ENCODE peak calls at places on chromosome 9, in four cellular contexts. W, A, J and H are unnamed samples.

GRCh38 chr9:35832814-35833213 is 3.8 kb downstream of the TMEM8B start:
- DNase-seq in J (no peak), A (no peak), W (peak), H (no peak)

GRCh38 chr9:81671880-81672280 is 17.5 kb downstream of the TLE1 start:
- DNase-seq in A (no peak), W (no peak), J (no peak), H (peak)

GRCh38 chr9:35760651-35761050 is 6.6 kb upstream of the MSMP start:
- DNase-seq in J (no peak), A (no peak), W (no peak), H (peak)

GRCh38 chr9:122265265-122265900 is 701 bp downstream of the MRRF start:
- DNase-seq in W (peak), A (no peak), J (no peak), H (peak)

GRCh38 chr9:72443855-72444254 is 77.6 kb upstream of the TMC1 start:
- DNase-seq in W (no peak), J (no peak), A (peak), H (no peak)

GRCh38 chr9:130042406-130042930 is 521 bp downstream of the FNBP1 start:
- DNase-seq in W (no peak), J (peak), A (no peak), H (no peak)

GRCh38 chr9:101030022-101030391 is 1.5 kb downstream of the PLPPR1 start:
- DNase-seq in W (no peak), A (no peak), J (no peak), H (no peak)

GRCh38 chr9:89662718-89663246 is 58.0 kb downstream of the GADD45G start:
- DNase-seq in J (no peak), A (no peak), W (no peak), H (no peak)

GRCh38 chr9:6047020-6047419 is 31.6 kb upstream of the RANBP6 start:
- DNase-seq in W (no peak), A (no peak), J (no peak), H (no peak)

DNA sequence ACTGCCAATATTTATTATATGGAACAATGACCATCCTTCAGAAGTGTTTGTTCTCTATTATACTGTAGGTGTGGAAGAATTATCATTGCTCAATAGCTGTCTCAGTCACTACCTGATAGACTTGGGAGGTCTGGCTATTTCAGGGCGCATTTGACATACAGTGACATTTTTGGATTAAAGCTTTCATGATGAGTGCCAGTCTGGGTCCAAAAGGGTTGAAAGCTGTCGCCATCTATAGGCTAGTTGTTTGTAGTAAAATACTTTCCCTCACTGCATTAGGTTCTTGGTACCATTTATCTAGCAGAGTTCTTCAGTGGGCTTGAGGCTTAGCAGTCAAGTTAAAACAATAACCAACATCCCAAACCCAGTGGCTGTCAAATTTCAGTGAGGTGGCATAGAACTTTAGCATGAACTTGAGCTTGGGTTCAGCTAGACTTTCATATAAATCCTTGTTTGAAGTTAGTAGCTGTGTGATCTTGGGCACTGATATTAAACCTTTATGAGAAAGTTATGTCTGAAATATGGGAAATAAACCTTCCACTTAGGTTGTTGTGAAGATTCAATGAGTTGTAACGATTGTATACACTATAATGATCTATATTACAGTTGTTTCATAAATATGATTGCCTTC is 110.5 kb upstream of the CDKN2B start:
- DNase-seq in W (no peak), A (no peak), J (no peak), H (peak)
- TF ChIP-seq CTCF in W (peak), A (peak), J (peak), H (peak)

DNA sequence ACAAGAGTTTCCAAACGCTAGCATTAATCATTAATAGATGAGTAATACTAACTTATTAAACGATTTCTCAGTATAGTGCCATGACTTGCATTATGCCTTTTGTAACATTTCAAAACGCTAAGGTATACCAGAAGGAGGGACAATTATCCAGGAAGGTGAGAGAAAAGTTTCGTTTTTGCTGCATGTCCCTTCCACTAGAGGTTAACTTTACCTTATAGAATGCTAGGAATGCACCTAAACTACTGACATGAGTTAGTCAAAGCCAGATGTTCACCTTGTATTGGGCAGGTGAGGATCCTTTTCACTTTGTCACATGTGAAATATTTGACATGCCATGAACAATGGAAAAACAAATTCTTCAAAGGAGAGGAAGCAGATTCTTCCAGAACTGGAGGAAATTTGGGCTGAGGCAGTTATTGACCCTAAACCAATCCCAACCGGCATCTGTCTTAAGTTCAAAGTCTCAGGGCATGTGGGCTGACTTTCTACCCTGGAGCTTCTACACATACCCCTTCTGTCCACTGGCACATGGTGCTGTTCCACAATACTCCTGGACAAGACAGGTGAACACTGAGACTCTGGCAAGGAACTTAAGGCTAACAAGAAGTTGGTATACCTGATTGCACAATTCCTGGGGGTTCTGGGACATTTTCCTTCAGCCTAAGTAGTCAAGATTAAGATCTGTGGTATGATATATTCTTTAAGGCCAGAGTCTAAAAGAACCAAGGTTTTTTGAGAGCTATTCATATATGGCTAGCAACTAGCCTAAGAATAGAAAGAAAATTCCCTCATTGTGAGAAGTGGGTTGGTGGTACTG is 2.5 kb downstream of the VLDLR start:
- DNase-seq in J (no peak), A (no peak), W (peak), H (peak)
- H3K4me3 ChIP-seq in J (no peak), A (no peak), W (peak), H (peak)

GRCh38 chr9:21965401-21965951 is 28.7 kb downstream of the CDKN2A start:
- DNase-seq in A (peak), J (peak), W (no peak), H (peak)
- TF ChIP-seq CTCF in A (peak), J (no peak), W (no peak), H (peak)

GRCh38 chr9:86731511-86731993 is 215.8 kb downstream of the GAS1 start:
- DNase-seq in J (no peak), A (no peak), W (peak), H (peak)
- H3K4me3 ChIP-seq in J (no peak), A (no peak), W (no peak), H (no peak)